ENCODE peak calls at places on chromosomes 4 and X, in nine cellular contexts. F is A673, Q is fibroblast of mammary gland, H is body of pancreas, B is bronchial epithelial cell, V is IMR-90, J is MM.1S, T is nephron progenitor cell, P is H9. X is an unnamed sample.

GRCh38 chr4:156892695-156893211 is 78.8 kb downstream of the PDGFC start:
- DNase-seq in T (no peak), Q (no peak), H (no peak), F (no peak), V (no peak), P (no peak), B (peak), J (no peak), X (no peak)

GRCh38 chr4:151484396-151485102 is 75.6 kb downstream of the FHIP1A start:
- DNase-seq in Q (peak), J (no peak), T (no peak), B (peak), F (peak), V (peak), P (peak), H (no peak), X (no peak)

GRCh38 chr4:173526034-173526482 is 4.0 kb downstream of the HAND2 start:
- DNase-seq in P (no peak), Q (peak), T (no peak), B (no peak), V (no peak), H (no peak), J (no peak), F (no peak), X (peak)

GRCh38 chrX:13716455-13716854 is 18.0 kb downstream of the TRAPPC2 start:
- DNase-seq in Q (no peak), B (no peak), H (no peak), F (no peak), J (no peak), T (no peak), V (no peak), P (no peak), X (no peak)

GRCh38 chrX:118736394-118737010 is 9.1 kb downstream of the IL13RA1 start:
- DNase-seq in J (peak), P (no peak), T (no peak), H (no peak), F (no peak), B (no peak), V (no peak), Q (no peak), X (no peak)

GRCh38 chrX:68462197-68462596 is 28.9 kb upstream of the OPHN1 start:
- DNase-seq in T (no peak), F (no peak), J (no peak), Q (peak), V (peak), H (no peak), P (no peak), B (peak), X (no peak)

GRCh38 chr4:149956678-149957077 is 121.6 kb upstream of the DCLK2 start:
- DNase-seq in P (no peak), J (no peak), T (no peak), B (no peak), F (no peak), H (no peak), Q (no peak), V (no peak), X (no peak)

GRCh38 chr4:153518637-153519384 is 52.7 kb downstream of the TMEM131L start:
- DNase-seq in F (no peak), Q (no peak), T (no peak), V (peak), H (peak), J (no peak), P (no peak), B (no peak), X (no peak)

GRCh38 chrX:103779156-103779555 is 2.5 kb downstream of the PLP1 start:
- DNase-seq in H (no peak), Q (no peak), V (no peak), P (peak), T (no peak), J (no peak), F (no peak), B (no peak), X (no peak)

GRCh38 chr4:137967480-137968190 is 274.5 kb downstream of the SLC7A11 start:
- DNase-seq in T (no peak), B (peak), H (no peak), Q (peak), V (peak), J (no peak), P (no peak), F (peak), X (no peak)

GRCh38 chrX:9062621-9063020 is 28.7 kb upstream of the FAM9B start:
- DNase-seq in J (no peak), P (no peak), H (no peak), B (peak), F (no peak), V (no peak), T (no peak), Q (no peak), X (no peak)

GRCh38 chr4:124907881-124908280 is 195.3 kb upstream of the ANKRD50 start:
- DNase-seq in T (no peak), B (no peak), J (no peak), Q (peak), V (peak), F (no peak), H (no peak), P (no peak), X (no peak)

GRCh38 chrX:85084770-85085393 is 81.2 kb downstream of the APOOL start:
- DNase-seq in F (peak), B (peak), Q (peak), V (peak), P (no peak), J (peak), T (peak), H (peak), X (peak)

GRCh38 chr4:66571145-66571544 is 900.9 kb upstream of the EPHA5 start:
- DNase-seq in J (no peak), B (no peak), Q (no peak), H (no peak), P (no peak), F (no peak), T (no peak), V (no peak), X (no peak)

GRCh38 chrX:42073468-42073867 is 150.1 kb upstream of the CASK start:
- DNase-seq in F (no peak), P (no peak), B (no peak), V (no peak), H (no peak), T (no peak), J (no peak), Q (no peak), X (no peak)

GRCh38 chr4:126906466-126906865 is 726.3 kb upstream of the INTU start:
- DNase-seq in T (no peak), B (no peak), H (no peak), V (no peak), F (no peak), J (no peak), P (peak), Q (no peak), X (no peak)

GRCh38 chr4:54076673-54077072 is 12.3 kb upstream of the CHIC2 start:
- DNase-seq in P (no peak), H (no peak), T (no peak), Q (no peak), V (peak), B (no peak), J (no peak), F (no peak), X (no peak)

GRCh38 chrX:154411322-154411980 is at the start of gene TAFAZZIN:
- DNase-seq in H (peak), P (peak), F (peak), V (peak), Q (peak), T (peak), B (no peak), J (peak), X (peak)

GRCh38 chrX:53716328-53717088 is 30.0 kb upstream of the HUWE1 start:
- DNase-seq in F (no peak), Q (peak), T (no peak), H (no peak), J (peak), P (no peak), B (peak), V (peak), X (no peak)

GRCh38 chrX:135287266-135287823 is 21.9 kb upstream of the ETDC start:
- DNase-seq in J (no peak), V (no peak), Q (no peak), B (no peak), P (no peak), H (no peak), F (no peak), T (no peak), X (no peak)

GRCh38 chr4:189773909-189774308 is 166.8 kb upstream of the FRG1 start:
- DNase-seq in F (peak), P (no peak), H (no peak), B (peak), Q (no peak), J (no peak), T (no peak), V (peak), X (no peak)

GRCh38 chr4:88008133-88008621 is 742 bp downstream of the PKD2 start:
- DNase-seq in H (peak), J (peak), F (peak), Q (peak), B (no peak), P (peak), T (peak), V (peak), X (peak)

GRCh38 chr4:110620352-110621327 is 2.2 kb downstream of the PITX2 start:
- DNase-seq in H (no peak), V (no peak), Q (no peak), B (no peak), J (no peak), T (peak), P (peak), F (no peak), X (peak)

GRCh38 chr4:26256016-26256415 is 64.8 kb upstream of the RBPJ start:
- DNase-seq in P (no peak), Q (peak), B (no peak), V (peak), H (no peak), T (no peak), F (no peak), J (no peak), X (no peak)

GRCh38 chr4:156642161-156642560 is 329.4 kb downstream of the PDGFC start:
- DNase-seq in V (no peak), B (no peak), F (peak), T (no peak), Q (peak), H (no peak), J (no peak), P (no peak), X (no peak)

GRCh38 chr4:112910109-112910736 is 139.2 kb upstream of the ANK2 start:
- DNase-seq in B (no peak), H (no peak), T (peak), V (peak), J (no peak), Q (peak), P (no peak), F (peak), X (no peak)

GRCh38 chr4:139902328-139903217 is 237.0 kb downstream of the MGST2 start:
- DNase-seq in Q (peak), T (no peak), H (no peak), F (no peak), J (no peak), B (peak), P (no peak), V (peak), X (no peak)

GRCh38 chr4:78645853-78646757 is 94.5 kb downstream of the ANXA3 start:
- DNase-seq in P (no peak), F (peak), H (peak), B (peak), T (no peak), J (no peak), Q (peak), V (peak), X (no peak)

GRCh38 chr4:121736735-121737351 is 28.1 kb downstream of the SMIM43 start:
- DNase-seq in H (peak), F (peak), B (peak), T (peak), Q (peak), V (peak), P (no peak), J (peak), X (peak)

GRCh38 chr4:136864580-136865185 is 667.6 kb downstream of the PCDH18 start:
- DNase-seq in V (peak), F (peak), H (peak), P (no peak), J (peak), B (peak), T (peak), Q (peak), X (peak)

GRCh38 chr4:53651142-53651720 is 59.9 kb upstream of the LNX1 start:
- DNase-seq in P (no peak), V (peak), Q (no peak), F (no peak), J (no peak), H (peak), B (peak), T (no peak), X (no peak)

GRCh38 chrX:146090732-146091131 is 273.1 kb downstream of the SLITRK2 start:
- DNase-seq in V (no peak), H (no peak), T (no peak), B (no peak), P (no peak), Q (no peak), J (no peak), F (no peak), X (no peak)

GRCh38 chr4:8410641-8411271 is 29.8 kb downstream of the ACOX3 start:
- DNase-seq in Q (peak), V (peak), F (peak), H (peak), B (peak), P (peak), T (peak), J (no peak), X (no peak)

GRCh38 chrX:49263631-49264030 is 879 bp downstream of the FOXP3 start:
- DNase-seq in Q (no peak), F (no peak), V (no peak), P (no peak), T (no peak), H (no peak), B (no peak), J (no peak), X (no peak)

GRCh38 chr4:26839534-26839951 is 21.1 kb upstream of the STIM2 start:
- DNase-seq in B (peak), V (peak), P (no peak), F (peak), J (no peak), H (peak), T (no peak), Q (peak), X (no peak)

GRCh38 chr4:167222098-167222497 is 12.2 kb downstream of the SPOCK3 start:
- DNase-seq in B (no peak), Q (no peak), F (no peak), J (peak), P (no peak), V (no peak), H (no peak), T (no peak), X (no peak)

GRCh38 chr4:13522282-13523104 is 21.8 kb downstream of the NKX3-2 start:
- DNase-seq in V (no peak), F (no peak), H (no peak), B (no peak), Q (no peak), J (no peak), T (no peak), P (no peak), X (peak)

GRCh38 chr4:36351082-36351666 is 69.8 kb downstream of the DTHD1 start:
- DNase-seq in F (peak), B (peak), J (peak), H (peak), V (peak), T (peak), P (peak), Q (peak), X (peak)

DNA sequence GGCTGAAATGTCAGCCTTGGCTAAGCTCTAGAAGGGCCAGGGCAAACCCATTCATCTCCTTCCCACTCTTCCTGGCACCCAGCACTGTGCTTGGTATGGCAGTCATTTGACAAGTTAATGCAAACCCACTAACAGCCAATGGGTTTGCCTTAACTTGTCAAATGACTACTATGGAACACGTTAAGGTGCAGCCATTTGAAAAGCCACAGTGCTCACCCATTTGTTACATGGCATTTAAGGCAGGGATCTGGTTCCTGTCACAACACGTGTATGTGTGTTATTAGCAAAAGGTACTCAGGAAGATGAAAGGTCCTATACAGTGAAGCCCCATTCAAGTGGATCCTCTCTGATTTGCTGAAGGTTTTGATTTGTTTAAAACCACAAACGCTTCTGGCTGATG is 7.2 kb downstream of the CRMP1 start:
- DNase-seq in H (no peak), V (no peak), F (no peak), P (no peak), B (peak), J (no peak), Q (no peak), T (no peak), X (no peak)
- TF ChIP-seq CTCF in H (no peak), V (no peak), F (no peak), P (no peak), B (no peak), J (no peak), Q (no peak), T (no peak), X (no peak)

GRCh38 chr4:24322517-24322916 is 261.8 kb downstream of the DHX15 start:
- DNase-seq in F (peak), P (no peak), V (peak), J (no peak), H (no peak), T (no peak), B (no peak), Q (peak), X (no peak)

GRCh38 chr4:24321637-24322036 is 262.7 kb downstream of the DHX15 start:
- DNase-seq in T (no peak), H (no peak), B (no peak), V (no peak), Q (no peak), P (no peak), F (peak), J (no peak), X (no peak)

GRCh38 chr4:24321151-24321550 is 263.2 kb downstream of the DHX15 start:
- DNase-seq in P (no peak), H (no peak), J (no peak), V (peak), B (peak), T (no peak), F (peak), Q (peak), X (no peak)

GRCh38 chr4:24328300-24328699 is 256.1 kb downstream of the DHX15 start:
- DNase-seq in T (no peak), B (no peak), J (no peak), V (no peak), P (no peak), H (no peak), Q (no peak), F (no peak), X (no peak)

GRCh38 chr4:24322986-24323385 is 261.4 kb downstream of the DHX15 start:
- DNase-seq in P (no peak), T (no peak), H (no peak), Q (peak), B (no peak), V (no peak), F (no peak), J (no peak), X (no peak)
- TF ChIP-seq CTCF in P (no peak), T (no peak), H (no peak), Q (no peak), B (no peak), V (no peak), F (no peak), J (no peak), X (no peak)

DNA sequence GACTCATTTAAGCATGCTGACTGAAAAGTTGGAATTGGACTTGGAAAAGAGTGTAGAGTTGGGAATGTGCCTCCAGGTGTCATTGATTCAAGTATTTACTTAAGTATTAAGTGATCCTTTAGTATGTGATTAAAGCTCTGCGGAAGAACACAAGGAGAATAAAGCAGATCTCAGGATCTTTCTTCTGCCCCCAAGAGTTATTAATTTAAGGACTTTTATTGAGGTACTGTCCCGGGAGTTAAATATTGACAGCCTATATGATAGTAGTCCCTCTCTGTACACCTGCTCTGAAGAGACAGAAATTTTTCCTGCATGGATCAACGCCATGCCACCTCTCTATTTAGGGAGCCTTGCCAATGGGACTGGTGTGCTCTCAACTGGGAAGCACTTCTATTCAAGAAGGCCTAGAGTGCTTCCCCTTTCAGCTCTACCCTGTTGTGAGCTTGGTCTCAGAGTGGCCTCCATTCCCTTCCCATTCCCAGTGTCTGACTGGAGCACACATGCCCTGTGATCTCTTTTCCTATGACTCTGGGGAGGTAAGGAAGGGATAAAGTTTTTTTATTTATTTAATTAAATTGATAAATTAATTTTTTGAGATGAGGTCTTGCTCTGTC is 75.9 kb downstream of the SHISA3 start:
- DNase-seq in T (no peak), H (no peak), Q (no peak), V (no peak), F (no peak), B (peak), J (no peak), P (no peak), X (no peak)
- TF ChIP-seq CTCF in T (no peak), H (no peak), Q (no peak), V (no peak), F (no peak), B (no peak), J (no peak), P (no peak), X (no peak)

GRCh38 chrX:20248592-20249192 is 18.0 kb downstream of the RPS6KA3 start:
- DNase-seq in F (no peak), H (no peak), P (no peak), Q (no peak), J (no peak), B (no peak), V (no peak), T (no peak), X (no peak)

GRCh38 chrX:20252392-20253231 is 14.1 kb downstream of the RPS6KA3 start:
- DNase-seq in Q (peak), J (peak), H (peak), B (peak), F (peak), P (peak), V (peak), T (peak), X (peak)

GRCh38 chrX:20254712-20255299 is 11.9 kb downstream of the RPS6KA3 start:
- DNase-seq in H (no peak), J (no peak), F (no peak), P (no peak), Q (peak), B (no peak), V (peak), T (no peak), X (no peak)

DNA sequence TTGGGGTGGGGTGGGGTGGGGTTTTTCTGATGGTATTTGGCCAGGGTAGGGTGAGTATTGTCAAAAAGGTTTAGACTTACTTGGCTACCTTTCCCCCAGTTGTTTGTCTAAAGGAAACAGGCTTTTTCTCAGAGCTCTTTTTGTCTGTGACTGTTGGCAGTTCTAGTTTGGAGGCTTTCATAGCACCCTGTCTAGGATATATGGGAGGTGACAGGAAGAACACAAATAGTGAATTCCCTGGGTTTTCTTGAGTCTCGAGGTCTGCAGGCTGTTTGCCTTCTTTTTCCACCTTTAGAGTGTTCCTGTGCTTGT is 13.5 kb downstream of the RPS6KA3 start:
- DNase-seq in H (no peak), B (no peak), F (no peak), V (no peak), Q (no peak), P (no peak), J (no peak), T (no peak), X (no peak)
- TF ChIP-seq CTCF in H (no peak), B (no peak), F (no peak), V (no peak), Q (no peak), P (no peak), J (no peak), T (no peak), X (no peak)

DNA sequence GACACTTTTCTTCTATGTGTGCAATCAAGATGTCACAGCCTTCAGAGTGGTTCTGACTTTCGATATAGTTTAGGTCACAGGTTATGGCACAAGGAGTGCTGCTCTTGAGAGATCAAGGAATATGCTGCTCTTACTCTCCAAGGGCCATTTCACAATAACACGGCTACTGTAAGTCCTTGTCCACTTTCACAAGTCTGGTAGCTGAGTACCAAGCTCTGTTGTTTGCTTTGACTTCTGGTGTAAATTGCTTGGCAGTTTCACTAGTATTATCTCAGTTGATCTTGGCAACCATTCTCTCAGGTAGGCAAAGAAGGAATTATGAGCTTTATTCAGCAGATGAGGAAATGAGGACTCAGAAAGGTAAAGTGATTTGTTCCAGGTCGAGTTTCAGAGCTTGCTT is 35.4 kb upstream of the SPANXB1 start:
- DNase-seq in B (no peak), P (no peak), Q (no peak), H (no peak), J (no peak), V (no peak), T (no peak), F (no peak), X (no peak)
- TF ChIP-seq CTCF in B (no peak), P (no peak), Q (no peak), H (no peak), J (no peak), V (no peak), T (no peak), F (no peak), X (no peak)

GRCh38 chr4:108224628-108225053 is 55.9 kb upstream of the LEF1 start:
- DNase-seq in J (no peak), B (no peak), F (peak), V (peak), P (no peak), H (peak), T (no peak), Q (peak), X (no peak)
- TF ChIP-seq CTCF in J (no peak), B (no peak), F (no peak), V (no peak), P (no peak), H (no peak), T (no peak), Q (no peak), X (no peak)

X was measured in GM13977.